ENCODE peak calls at places on chromosomes 13 and 19, in six cellular contexts. I is esophagus squamous epithelium, Z is breast epithelium, B is A549, X is tibial nerve, N is IMR-90. P is an unnamed sample.

GRCh38 chr13:108003626-108004025 is 211.7 kb downstream of the LIG4 start:
- DNase-seq in N (no peak), B (no peak), X (no peak), Z (no peak), I (no peak), P (no peak)

GRCh38 chr13:35712907-35713685 is 236.6 kb upstream of the MAB21L1 start:
- DNase-seq in I (no peak), X (no peak), B (no peak), N (peak), Z (no peak), P (no peak)

GRCh38 chr13:20332361-20333096 is 100.4 kb upstream of the GJB6 start:
- DNase-seq in B (no peak), N (no peak), I (no peak), Z (no peak), X (no peak), P (no peak)

GRCh38 chr19:41563847-41564514 is 12.0 kb upstream of the CEACAM21 start:
- DNase-seq in X (no peak), I (no peak), B (peak), N (no peak), Z (no peak), P (no peak)

GRCh38 chr19:44476559-44477408 is 23.5 kb downstream of the ZNF180 start:
- DNase-seq in B (peak), X (no peak), Z (no peak), N (peak), I (no peak), P (no peak)

GRCh38 chr19:5032101-5032967 is 63.4 kb downstream of the KDM4B start:
- DNase-seq in X (no peak), N (no peak), B (no peak), I (no peak), Z (no peak), P (no peak)

GRCh38 chr13:25170554-25171107 is 1.5 kb downstream of the AMER2 start:
- DNase-seq in I (no peak), Z (no peak), B (no peak), X (no peak), N (no peak), P (no peak)

GRCh38 chr13:90950134-90950533 is 397.4 kb upstream of the MIR17HG start:
- DNase-seq in X (no peak), N (no peak), B (peak), I (no peak), Z (no peak), P (no peak)

GRCh38 chr13:80245162-80245733 is 95.7 kb downstream of the SPRY2 start:
- DNase-seq in Z (no peak), B (no peak), X (no peak), I (no peak), N (no peak), P (no peak)

GRCh38 chr13:81714513-81714912 is 1373.6 kb upstream of the SPRY2 start:
- DNase-seq in X (no peak), B (no peak), N (no peak), Z (no peak), I (no peak), P (no peak)

GRCh38 chr19:47227347-47228167 is 3.4 kb downstream of the BBC3 start:
- DNase-seq in X (peak), B (peak), Z (peak), N (peak), I (peak), P (peak)

GRCh38 chr13:21933001-21933400 is 262.1 kb downstream of the FGF9 start:
- DNase-seq in B (no peak), N (no peak), X (no peak), I (no peak), Z (no peak), P (no peak)

GRCh38 chr13:52725302-52725701 is 14.3 kb downstream of the CNMD start:
- DNase-seq in I (no peak), B (no peak), N (no peak), Z (no peak), X (no peak), P (no peak)

GRCh38 chr13:113601166-113602070 is 16.9 kb downstream of the TFDP1 start:
- DNase-seq in I (no peak), Z (no peak), X (no peak), N (no peak), B (no peak), P (no peak)

GRCh38 chr19:48728882-48729645 is 9.5 kb upstream of the MAMSTR start:
- DNase-seq in Z (no peak), N (no peak), B (no peak), X (no peak), I (no peak), P (no peak)

GRCh38 chr19:35347171-35347929 is at the start of gene FFAR1:
- DNase-seq in X (no peak), N (no peak), Z (peak), B (no peak), I (no peak), P (no peak)

GRCh38 chr19:35181387-35181786 is 26.9 kb downstream of the FXYD5 start:
- DNase-seq in B (no peak), I (no peak), X (no peak), N (no peak), Z (no peak), P (no peak)

GRCh38 chr13:90591927-90592268 is 755.6 kb upstream of the MIR17HG start:
- DNase-seq in Z (no peak), X (no peak), I (no peak), B (no peak), N (no peak), P (no peak)

GRCh38 chr13:98397221-98397620 is 179.7 kb downstream of the STK24 start:
- DNase-seq in I (no peak), B (no peak), Z (no peak), N (peak), X (no peak), P (no peak)

GRCh38 chr13:97272526-97272925 is 50.4 kb downstream of the MBNL2 start:
- DNase-seq in B (no peak), Z (no peak), X (no peak), I (no peak), N (no peak), P (no peak)

DNA sequence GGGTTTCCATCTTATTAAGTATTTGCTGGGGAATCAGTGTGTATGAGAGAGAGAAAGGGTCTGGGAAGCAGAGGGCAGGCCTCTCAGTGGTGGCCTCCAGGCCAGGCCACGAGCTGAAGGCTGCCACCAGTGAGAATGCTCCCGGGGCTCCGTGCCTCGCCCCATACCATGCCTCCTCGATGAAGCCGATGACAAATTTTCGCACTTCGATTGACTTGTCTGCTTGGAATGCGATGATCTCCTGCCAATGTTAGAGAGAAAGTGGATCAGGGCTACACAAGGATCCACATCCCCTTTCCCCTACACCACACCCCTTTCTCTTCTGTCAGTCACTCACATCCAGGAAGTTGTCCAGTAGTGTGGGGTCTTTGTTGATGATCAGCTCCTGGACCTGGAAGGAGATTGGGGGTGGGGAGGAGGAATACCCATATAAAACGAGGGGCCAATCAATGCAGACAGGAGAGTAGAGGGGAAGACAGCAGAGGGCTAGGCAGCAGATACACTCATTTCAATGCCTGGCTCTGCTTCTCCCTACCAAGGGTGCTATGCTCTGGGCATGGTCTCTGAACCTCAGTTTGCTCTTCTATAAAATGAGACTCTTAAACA is 10.7 kb downstream of the SYMPK start:
- DNase-seq in N (no peak), X (no peak), Z (no peak), B (no peak), I (no peak), P (no peak)
- TF ChIP-seq POLR2A in N (no peak), X (no peak), Z (no peak), B (no peak), I (no peak), P (no peak)

GRCh38 chr13:42417624-42418023 is 145.7 kb downstream of the AKAP11 start:
- DNase-seq in I (no peak), B (no peak), X (no peak), N (no peak), Z (no peak), P (no peak)

GRCh38 chr13:42418184-42418583 is 146.2 kb downstream of the AKAP11 start:
- DNase-seq in Z (no peak), B (no peak), I (no peak), X (no peak), N (no peak), P (no peak)

GRCh38 chr13:42424182-42424581 is 149.8 kb upstream of the TNFSF11 start:
- DNase-seq in X (no peak), I (no peak), N (no peak), B (no peak), Z (no peak), P (no peak)

GRCh38 chr13:42420304-42420703 is 148.4 kb downstream of the AKAP11 start:
- DNase-seq in B (no peak), X (no peak), N (no peak), Z (no peak), I (no peak), P (no peak)

GRCh38 chr13:42422681-42423080 is 150.7 kb downstream of the AKAP11 start:
- DNase-seq in N (no peak), I (no peak), X (no peak), Z (no peak), B (no peak), P (no peak)
- H3K4me3 ChIP-seq in N (no peak), I (no peak), X (no peak), Z (no peak), B (no peak), P (no peak)

GRCh38 chr19:40420766-40421467 is 4.9 kb downstream of the SERTAD1 start:
- DNase-seq in X (peak), N (peak), B (peak), I (no peak), Z (peak), P (peak)
- TF ChIP-seq POLR2A in X (peak), N (no peak), B (peak), I (peak), Z (peak), P (peak)

DNA sequence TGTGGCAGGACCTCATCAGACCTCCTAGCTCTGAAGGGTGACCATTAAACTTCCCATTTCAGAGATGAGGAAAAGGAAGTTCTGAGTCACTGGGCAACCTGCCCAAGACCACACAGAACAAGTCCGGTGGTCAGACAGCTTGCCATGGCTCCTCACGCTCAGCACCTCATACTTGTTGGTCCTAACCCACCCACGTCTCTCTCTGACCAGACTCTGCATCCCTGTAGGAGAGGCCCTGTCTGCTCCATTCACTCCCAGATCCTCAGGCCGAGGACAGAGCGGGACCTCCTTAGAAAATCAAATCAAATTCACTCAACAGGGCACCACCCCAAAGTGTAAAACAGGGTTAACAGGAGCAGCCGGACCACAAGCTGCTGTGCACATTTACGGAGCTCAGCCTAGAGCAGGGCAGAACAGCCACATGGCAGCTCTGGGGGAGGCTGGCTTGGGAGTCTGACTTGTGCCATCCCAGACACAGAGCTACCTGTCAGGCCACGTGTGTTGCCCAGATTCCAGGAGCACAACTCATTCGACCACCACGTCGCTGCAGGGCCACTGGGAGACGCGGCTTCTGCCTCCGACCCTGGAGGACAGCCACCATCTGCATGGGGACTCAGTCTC is 1.7 kb downstream of the MIER2 start:
- DNase-seq in N (peak), I (no peak), B (no peak), X (peak), Z (no peak), P (peak)
- H3K4me3 ChIP-seq in N (peak), I (peak), B (no peak), X (peak), Z (peak), P (no peak)

GRCh38 chr19:45887311-45887710 is 1.4 kb upstream of the IRF2BP1 start:
- DNase-seq in X (no peak), N (no peak), Z (no peak), B (no peak), I (no peak), P (no peak)

GRCh38 chr19:45884682-45885555 is 1.0 kb downstream of the IRF2BP1 start:
- DNase-seq in X (no peak), I (no peak), Z (no peak), B (no peak), N (no peak), P (no peak)

GRCh38 chr19:45883881-45884681 is 1.9 kb downstream of the IRF2BP1 start:
- DNase-seq in B (no peak), I (no peak), N (no peak), Z (no peak), X (no peak), P (no peak)

GRCh38 chr19:45886427-45887310 is 728 bp upstream of the IRF2BP1 start:
- DNase-seq in I (peak), X (peak), N (peak), B (peak), Z (peak), P (peak)

DNA sequence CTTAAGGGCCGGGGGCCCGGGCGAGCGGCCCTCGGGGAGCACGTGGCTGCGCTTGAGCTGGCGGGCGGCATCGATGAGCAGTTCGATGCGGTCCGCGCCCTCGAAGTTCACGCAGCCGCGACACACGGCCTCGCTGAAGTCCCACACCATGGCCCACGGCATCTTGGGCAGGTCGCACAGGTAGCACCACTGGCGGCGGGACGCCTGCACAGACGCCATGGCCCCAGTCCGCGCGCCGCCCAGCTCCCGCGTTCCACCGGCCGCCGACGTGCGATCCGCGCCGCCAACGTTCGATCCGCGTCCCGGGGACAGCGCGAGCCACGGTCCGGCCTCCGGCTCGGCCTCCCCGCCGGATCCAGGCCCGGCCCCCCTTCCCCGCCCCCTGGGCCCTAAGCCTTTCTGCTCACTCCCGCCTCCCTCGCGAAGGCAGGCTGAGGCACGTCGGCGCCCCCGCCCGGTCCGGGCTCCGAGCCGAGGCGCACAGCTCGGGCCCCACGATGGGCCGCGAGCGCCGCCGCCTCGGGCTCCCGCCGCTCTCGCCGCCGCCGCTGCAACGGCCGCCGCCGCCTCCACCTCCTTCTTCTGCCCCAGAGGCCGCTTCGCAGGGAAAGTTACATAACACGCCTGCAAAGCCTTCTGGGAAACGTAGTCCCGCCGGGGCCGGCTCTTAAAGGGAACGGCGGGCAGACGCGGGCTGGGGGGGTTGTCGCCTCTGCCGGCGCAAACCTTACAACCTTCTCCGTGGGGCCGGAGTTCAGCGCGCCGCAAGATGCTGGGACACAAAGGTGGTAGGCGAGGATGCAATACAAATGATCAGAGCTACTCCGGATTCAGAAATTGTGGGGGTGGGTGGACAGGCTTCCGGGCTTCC is at the start of gene IRF2BP1:
- DNase-seq in I (peak), X (peak), N (peak), B (peak), Z (peak), P (peak)
- TF ChIP-seq POLR2A in I (peak), X (peak), N (no peak), B (peak), Z (no peak), P (no peak)

GRCh38 chr19:7868671-7869452 is 5.3 kb downstream of the PRR36 start:
- DNase-seq in X (no peak), N (peak), B (peak), I (no peak), Z (peak), P (peak)
- H3K4me3 ChIP-seq in X (peak), N (peak), B (peak), I (peak), Z (peak), P (no peak)

GRCh38 chr19:7605490-7606222 is 10.0 kb downstream of the CAMSAP3 start:
- DNase-seq in I (no peak), N (no peak), B (peak), Z (no peak), X (no peak), P (no peak)

GRCh38 chr19:7607212-7607873 is 11.7 kb downstream of the CAMSAP3 start:
- DNase-seq in B (no peak), N (no peak), I (no peak), X (no peak), Z (no peak), P (no peak)

GRCh38 chr19:7603919-7604318 is 8.3 kb downstream of the CAMSAP3 start:
- DNase-seq in X (no peak), B (no peak), N (no peak), I (no peak), Z (no peak), P (no peak)

GRCh38 chr19:7607874-7608560 is 12.4 kb downstream of the CAMSAP3 start:
- DNase-seq in B (no peak), X (no peak), Z (no peak), N (no peak), I (no peak), P (no peak)

GRCh38 chr19:7606289-7606688 is 10.6 kb downstream of the CAMSAP3 start:
- DNase-seq in Z (no peak), B (no peak), X (no peak), I (no peak), N (no peak), P (no peak)
- TF ChIP-seq POLR2A in Z (no peak), B (no peak), X (no peak), I (no peak), N (no peak), P (no peak)

GRCh38 chr13:30665638-30666037 is 47.9 kb downstream of the USPL1 start:
- DNase-seq in X (no peak), N (no peak), Z (no peak), I (no peak), B (no peak), P (no peak)
- H3K4me3 ChIP-seq in X (no peak), N (no peak), Z (no peak), I (no peak), B (no peak), P (no peak)

GRCh38 chr13:110135977-110136597 is 170.9 kb downstream of the COL4A1 start:
- DNase-seq in I (no peak), N (no peak), Z (no peak), X (no peak), B (no peak), P (no peak)

GRCh38 chr13:110132178-110132975 is 174.6 kb downstream of the COL4A1 start:
- DNase-seq in N (peak), X (no peak), B (no peak), Z (no peak), I (no peak), P (no peak)

GRCh38 chr13:110131424-110131823 is 175.5 kb downstream of the COL4A1 start:
- DNase-seq in N (no peak), B (no peak), Z (no peak), I (no peak), X (no peak), P (no peak)

GRCh38 chr13:110134801-110135200 is 172.2 kb downstream of the COL4A1 start:
- DNase-seq in I (no peak), B (no peak), Z (no peak), X (no peak), N (no peak), P (no peak)

GRCh38 chr13:110133425-110134235 is 173.3 kb downstream of the COL4A1 start:
- DNase-seq in X (no peak), N (no peak), Z (no peak), I (no peak), B (no peak), P (no peak)
- TF ChIP-seq POLR2A in X (no peak), N (no peak), Z (no peak), I (no peak), B (no peak), P (no peak)

GRCh38 chr13:85368686-85369085 is 430.5 kb downstream of the SLITRK6 start:
- DNase-seq in I (no peak), Z (no peak), B (no peak), X (no peak), N (no peak), P (no peak)

GRCh38 chr13:85367887-85368286 is 431.3 kb downstream of the SLITRK6 start:
- DNase-seq in Z (no peak), B (no peak), X (no peak), N (peak), I (no peak), P (no peak)

GRCh38 chr13:85362980-85363379 is 436.2 kb downstream of the SLITRK6 start:
- DNase-seq in N (no peak), B (no peak), Z (no peak), X (no peak), I (no peak), P (no peak)

GRCh38 chr13:85363504-85363903 is 435.7 kb downstream of the SLITRK6 start:
- DNase-seq in N (no peak), Z (no peak), I (no peak), X (no peak), B (no peak), P (no peak)

DNA sequence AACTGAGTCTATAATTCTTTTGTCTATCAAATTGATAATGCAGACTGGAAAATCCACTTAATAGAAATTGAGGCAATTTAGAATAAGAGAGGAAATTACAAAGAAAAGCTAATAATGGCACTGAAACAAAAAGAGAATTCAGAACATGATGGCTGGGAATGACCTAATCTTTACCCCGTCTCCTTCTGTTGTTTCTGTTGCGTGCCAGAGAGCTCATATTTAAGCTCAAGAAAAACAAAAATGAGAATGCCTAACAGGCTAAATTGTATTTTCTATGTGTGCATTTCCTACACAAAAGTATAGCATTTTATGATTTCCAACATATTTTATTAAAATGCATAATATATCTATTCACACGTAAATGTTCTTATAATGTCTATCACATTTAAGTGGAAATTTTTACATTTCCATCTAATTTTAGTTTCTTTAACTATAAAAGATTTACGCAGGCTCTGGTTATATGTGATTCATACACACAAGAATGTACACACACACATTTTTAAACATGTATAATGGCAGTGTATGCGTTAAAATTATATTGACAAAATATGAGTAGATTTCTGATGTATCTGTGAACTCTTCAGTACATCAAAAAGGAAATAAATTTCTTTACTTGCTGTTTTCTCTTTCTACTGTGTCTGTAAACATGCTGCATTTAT is 432.3 kb downstream of the SLITRK6 start:
- DNase-seq in X (no peak), I (no peak), Z (no peak), N (peak), B (no peak), P (no peak)
- H3K4me3 ChIP-seq in X (no peak), I (no peak), Z (no peak), N (no peak), B (no peak), P (no peak)